ENCODE peak calls at places on chromosome 21, in four cellular contexts. H is neuronal stem cell, F is IMR-90, N is mesendoderm. W is an unnamed sample. For H3K4me1, the result is how much of the 10 kb centered on the place peaks cover.

GRCh38 chr21:9741343-9741742 is 780.0 kb upstream of the TPTE start:
- DNase-seq in H (no peak), F (no peak), N (no peak), W (no peak)

GRCh38 chr21:15943009-15943666 is 213.4 kb downstream of the USP25 start:
- DNase-seq in H (no peak), F (peak), N (no peak), W (no peak)

GRCh38 chr21:33642896-33643657 is 776 bp downstream of the ITSN1 start:
- DNase-seq in H (no peak), F (peak), N (peak), W (peak)

GRCh38 chr21:33684923-33685560 is 42.7 kb downstream of the ITSN1 start:
- DNase-seq in H (no peak), F (peak), N (peak), W (peak)

GRCh38 chr21:14911351-14911750 is 153.4 kb downstream of the NRIP1 start:
- DNase-seq in H (no peak), F (no peak), N (peak), W (peak)

GRCh38 chr21:35020902-35021301 is 28.2 kb downstream of the RUNX1 start:
- DNase-seq in H (no peak), F (peak), N (no peak), W (no peak)

GRCh38 chr21:20443558-20444155 is 554.6 kb upstream of the NCAM2 start:
- DNase-seq in H (peak), F (no peak), N (peak), W (no peak)

GRCh38 chr21:36113647-36114428 is 21.0 kb upstream of the CBR3 start:
- DNase-seq in H (no peak), F (no peak), N (no peak), W (peak)

GRCh38 chr21:21740207-21740606 is 742.0 kb downstream of the NCAM2 start:
- DNase-seq in H (no peak), F (no peak), N (no peak), W (no peak)

GRCh38 chr21:24375201-24375600 is 1232.1 kb downstream of the MRPL39 start:
- DNase-seq in H (no peak), F (no peak), N (peak), W (no peak)

GRCh38 chr21:45293726-45294401 is 6.2 kb upstream of the POFUT2 start:
- DNase-seq in H (no peak), F (no peak), N (no peak), W (no peak)
- H3K4me1 ChIP-seq in H (under half), F (under half), N (under half), W (under half)

GRCh38 chr21:27260728-27261127 is 293.8 kb upstream of the ADAMTS5 start:
- DNase-seq in H (no peak), F (no peak), N (no peak), W (no peak)
- H3K9ac ChIP-seq in H (no peak), F (no peak), N (no peak), W (no peak)

GRCh38 chr21:44684483-44684882 is 2.5 kb upstream of the KRTAP12-1 start:
- DNase-seq in H (no peak), F (no peak), N (no peak), W (no peak)

GRCh38 chr21:44681861-44682579 is at the start of gene KRTAP12-1:
- DNase-seq in H (no peak), F (no peak), N (no peak), W (no peak)

GRCh38 chr21:44686000-44686781 is 4.2 kb upstream of the KRTAP12-1 start:
- DNase-seq in H (no peak), F (no peak), N (peak), W (no peak)

GRCh38 chr21:44682580-44683151 is 703 bp upstream of the KRTAP12-1 start:
- DNase-seq in H (no peak), F (no peak), N (no peak), W (no peak)

DNA sequence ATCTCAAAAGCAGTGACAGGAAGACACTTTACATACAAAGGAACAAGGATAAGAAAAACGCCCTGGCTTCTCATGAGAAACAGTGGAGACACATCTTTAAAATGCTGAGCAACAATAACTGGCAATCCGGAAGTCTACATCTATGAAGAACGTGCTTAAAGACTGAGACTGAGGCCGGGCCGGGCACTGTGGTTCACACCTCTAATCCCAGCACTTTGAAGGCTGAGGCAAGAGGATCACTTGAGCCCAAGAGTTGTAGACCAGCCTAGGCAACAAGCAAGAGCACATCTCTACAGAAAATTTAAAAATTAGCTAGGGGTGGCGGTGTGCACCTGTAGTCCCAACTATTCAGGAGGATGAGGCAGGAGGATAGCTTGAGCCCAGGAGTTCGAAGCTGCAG is 2.1 kb upstream of the KRTAP12-1 start:
- DNase-seq in H (no peak), F (no peak), N (no peak), W (no peak)
- H2BK5ac ChIP-seq in H (no peak), F (no peak), N (no peak), W (no peak)

GRCh38 chr21:27536319-27536718 is 569.4 kb upstream of the ADAMTS5 start:
- DNase-seq in H (no peak), F (peak), N (no peak), W (no peak)

GRCh38 chr21:27528697-27529096 is 561.8 kb upstream of the ADAMTS5 start:
- DNase-seq in H (no peak), F (peak), N (no peak), W (no peak)

GRCh38 chr21:27535188-27535587 is 568.3 kb upstream of the ADAMTS5 start:
- DNase-seq in H (no peak), F (no peak), N (no peak), W (no peak)

GRCh38 chr21:27534211-27534610 is 567.3 kb upstream of the ADAMTS5 start:
- DNase-seq in H (no peak), F (no peak), N (no peak), W (no peak)

DNA sequence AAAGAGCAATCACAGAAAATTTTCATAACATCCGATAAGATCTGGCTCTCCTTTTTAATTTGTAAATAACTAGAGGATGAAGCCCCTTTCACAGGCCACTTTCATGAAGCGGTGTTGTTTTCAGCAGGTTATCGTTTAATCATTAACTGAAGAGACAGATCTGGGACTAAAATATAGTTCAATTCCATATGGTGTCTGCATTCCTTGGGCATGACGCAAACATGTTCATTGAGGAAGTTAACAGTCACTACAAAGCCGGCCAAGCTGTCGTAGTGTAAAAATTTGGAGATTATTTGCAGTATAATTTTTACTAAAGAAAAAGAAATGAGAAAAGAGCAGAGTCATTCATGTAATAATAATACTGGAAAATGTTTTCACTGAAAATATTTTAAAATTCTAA is 565.2 kb upstream of the ADAMTS5 start:
- DNase-seq in H (no peak), F (peak), N (no peak), W (no peak)
- H3K4me1 ChIP-seq in H (under half), F (under half), N (under half), W (under half)

DNA sequence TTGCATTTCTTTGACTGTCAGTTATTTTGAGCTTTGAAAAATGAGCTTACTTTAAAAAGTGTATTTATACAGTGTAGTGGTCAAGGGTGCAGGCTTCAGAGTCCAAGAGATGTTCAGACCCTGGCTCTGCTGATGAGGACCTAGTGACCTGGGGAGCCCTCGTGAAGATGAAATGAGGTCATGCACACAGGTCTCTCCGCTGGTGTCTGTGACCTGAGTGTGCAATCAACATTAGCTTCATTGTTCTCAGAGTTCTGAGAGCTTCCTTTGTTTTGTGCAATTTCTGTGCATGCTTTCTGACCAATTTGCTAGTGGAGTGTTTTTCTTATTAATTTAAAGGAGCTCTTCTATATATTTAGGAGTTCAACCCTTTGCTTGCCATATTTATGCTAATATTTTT is 71.3 kb downstream of the RIPK4 start:
- DNase-seq in H (no peak), F (no peak), N (no peak), W (no peak)
- H3K9ac ChIP-seq in H (no peak), F (no peak), N (no peak), W (no peak)

GRCh38 chr21:37932936-37933335 is 16.7 kb upstream of the KCNJ6 start:
- DNase-seq in H (no peak), F (no peak), N (no peak), W (no peak)

GRCh38 chr21:37927711-37928110 is 11.5 kb upstream of the KCNJ6 start:
- DNase-seq in H (no peak), F (no peak), N (no peak), W (no peak)
- H2BK5ac ChIP-seq in H (no peak), F (no peak), N (no peak), W (no peak)

GRCh38 chr21:37370152-37371040 is 3.8 kb downstream of the DYRK1A start:
- DNase-seq in H (no peak), F (peak), N (no peak), W (peak)

GRCh38 chr21:37367758-37368535 is 1.4 kb downstream of the DYRK1A start:
- DNase-seq in H (no peak), F (peak), N (peak), W (peak)

GRCh38 chr21:37367301-37367757 is 756 bp downstream of the DYRK1A start:
- DNase-seq in H (no peak), F (no peak), N (no peak), W (no peak)

GRCh38 chr21:37369307-37369854 is 2.8 kb downstream of the DYRK1A start:
- DNase-seq in H (no peak), F (no peak), N (no peak), W (no peak)

DNA sequence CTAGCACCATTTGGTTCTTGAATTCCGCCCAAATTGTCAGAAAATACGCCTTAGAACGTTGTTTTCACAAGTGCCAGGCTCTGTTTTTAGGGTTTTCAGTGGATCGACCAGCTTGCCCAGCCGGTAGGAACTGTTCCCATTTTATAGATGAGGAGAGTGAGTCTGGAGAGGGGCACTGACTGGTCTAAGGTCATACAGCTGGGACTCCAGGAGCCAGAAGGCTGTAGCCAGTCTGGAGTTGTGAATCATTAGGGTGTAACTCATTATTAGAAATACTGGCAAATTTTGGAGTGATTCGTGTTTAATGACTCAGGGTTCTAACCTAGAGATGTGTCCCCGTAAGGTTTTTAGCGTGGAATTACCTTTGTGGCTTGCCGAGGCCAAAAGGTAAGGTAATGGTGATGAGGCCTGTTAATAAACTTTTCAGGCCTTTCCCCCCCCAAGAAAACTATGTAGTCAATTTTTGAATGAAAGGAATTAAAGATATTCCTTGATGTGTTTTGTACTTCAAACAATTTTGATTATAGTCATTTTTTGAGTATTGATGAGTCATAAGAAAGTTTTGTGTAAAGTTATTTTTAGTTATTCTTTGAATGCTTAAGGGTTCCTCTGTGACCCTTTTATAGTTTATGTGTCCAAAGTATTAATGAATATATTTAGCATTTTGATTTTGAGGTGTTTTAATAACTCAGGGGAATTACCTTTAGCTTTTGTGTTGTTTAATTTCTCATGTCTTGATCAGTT is 2.1 kb downstream of the DYRK1A start:
- DNase-seq in H (no peak), F (peak), N (no peak), W (no peak)
- H3K4me1 ChIP-seq in H (under half), F (under half), N (under half), W (under half)

DNA sequence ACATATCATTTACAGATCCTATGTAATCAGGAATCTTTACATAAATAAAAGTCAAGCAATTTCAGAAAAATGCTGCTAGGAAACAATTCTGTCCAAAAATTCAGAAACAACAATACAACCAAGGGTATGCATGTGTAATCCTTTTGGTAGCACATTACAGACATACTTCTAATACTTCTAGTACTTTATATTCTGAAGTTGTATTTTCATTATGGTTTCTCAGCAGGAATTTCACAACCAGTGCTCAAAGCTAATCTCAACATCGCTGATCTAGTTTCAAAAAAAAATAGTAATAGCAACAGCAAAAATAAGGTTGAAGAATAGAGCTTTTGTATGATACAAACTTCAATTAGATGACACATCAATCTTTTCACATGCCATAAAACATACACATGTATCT is 545.2 kb downstream of the LTN1 start:
- DNase-seq in H (no peak), F (peak), N (no peak), W (peak)
- H3K9ac ChIP-seq in H (no peak), F (no peak), N (no peak), W (no peak)

DNA sequence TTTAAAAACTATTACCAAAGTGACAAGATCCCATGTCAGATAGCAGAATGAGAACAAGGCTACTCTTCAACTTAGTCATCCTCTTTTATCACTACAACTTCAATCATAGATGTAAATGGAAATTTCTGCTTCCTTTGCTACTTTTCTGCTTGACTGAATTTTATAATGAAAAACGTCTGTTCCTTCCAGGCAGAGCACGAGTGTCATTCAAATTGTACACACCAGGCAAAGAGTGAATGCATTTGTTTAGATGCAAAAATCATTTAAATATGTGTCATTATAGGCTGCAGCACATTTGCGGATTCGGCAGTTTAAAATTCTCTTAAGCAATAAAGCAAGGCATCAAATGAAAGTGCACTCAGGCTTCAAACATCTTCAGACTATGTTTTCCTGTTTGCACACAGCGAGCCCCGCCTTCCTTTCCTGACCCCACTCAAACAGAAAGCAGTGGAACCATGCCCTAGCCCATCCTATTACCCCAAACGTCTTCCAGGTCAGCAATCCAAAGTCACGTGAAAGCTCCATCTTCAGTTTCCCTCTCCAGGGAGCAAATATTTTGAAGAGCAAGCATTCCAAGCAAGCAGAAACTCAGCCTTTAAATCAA is 99.6 kb downstream of the APP start:
- DNase-seq in H (no peak), F (peak), N (peak), W (peak)
- H2BK5ac ChIP-seq in H (no peak), F (peak), N (no peak), W (no peak)

GRCh38 chr21:18387994-18388393 is 15.6 kb downstream of the TMPRSS15 start:
- DNase-seq in H (no peak), F (no peak), N (peak), W (no peak)
- H3K4me1 ChIP-seq in H (under half), F (under half), N (under half), W (under half)